ENCODE peak calls at places on chromosomes 7 and 10, in five cellular contexts. W is Panc1, H is body of pancreas, L is sigmoid colon, N is colonic mucosa. X is an unnamed sample.

GRCh38 chr10:43922335-43923280 is 273.9 kb upstream of the ZNF32 start:
- DNase-seq in W (no peak), L (no peak), N (no peak), H (no peak), X (no peak)

GRCh38 chr10:48627984-48628609 is 23.2 kb upstream of the ARHGAP22 start:
- DNase-seq in L (no peak), N (no peak), H (no peak), W (no peak), X (peak; percentile 83)

GRCh38 chr7:44981035-44981706 is 2.4 kb upstream of the MYO1G start:
- DNase-seq in W (no peak), N (no peak), H (no peak), L (no peak), X (no peak)

GRCh38 chr10:121879476-121879875 is 48.4 kb downstream of the ATE1 start:
- DNase-seq in L (no peak), N (no peak), W (no peak), H (no peak), X (no peak)

GRCh38 chr10:132788831-132789219 is 2.9 kb upstream of the NKX6-2 start:
- DNase-seq in L (no peak), W (no peak), H (no peak), N (no peak), X (no peak)

GRCh38 chr10:58704226-58705200 is 191.8 kb downstream of the BICC1 start:
- DNase-seq in H (no peak), L (no peak), N (no peak), W (no peak), X (no peak)

GRCh38 chr7:73487486-73487885 is 34.6 kb downstream of the BAZ1B start:
- DNase-seq in L (no peak), W (no peak), H (no peak), N (no peak), X (no peak)

GRCh38 chr7:130841416-130841815 is 107.4 kb upstream of the KLF14 start:
- DNase-seq in L (no peak), H (no peak), N (no peak), W (no peak), X (no peak)

GRCh38 chr7:29319719-29320521 is 125.3 kb downstream of the CHN2 start:
- DNase-seq in N (no peak), W (no peak), H (no peak), L (no peak), X (peak; percentile 19)

GRCh38 chr7:104838537-104839299 is 175.3 kb upstream of the KMT2E start:
- DNase-seq in H (no peak), W (no peak), L (no peak), N (no peak), X (no peak)

GRCh38 chr10:50846753-50847152 is 38.7 kb downstream of the A1CF start:
- DNase-seq in H (no peak), L (no peak), N (no peak), W (no peak), X (no peak)

GRCh38 chr10:101775273-101776131 is at the start of gene FGF8:
- DNase-seq in N (no peak), H (no peak), W (no peak), L (peak; percentile 59), X (no peak)

GRCh38 chr10:82683989-82684388 is 809.0 kb downstream of the NRG3 start:
- DNase-seq in N (no peak), L (no peak), W (no peak), H (no peak), X (no peak)

GRCh38 chr7:42235734-42236133 is 1.3 kb downstream of the GLI3 start:
- DNase-seq in N (no peak), L (peak; percentile 74), W (no peak), H (no peak), X (no peak)

GRCh38 chr10:95758351-95759025 is 2.5 kb downstream of the ENTPD1 start:
- DNase-seq in N (no peak), W (no peak), L (no peak), H (no peak), X (no peak)

GRCh38 chr7:54345746-54346145 is 196.4 kb upstream of the VSTM2A start:
- DNase-seq in N (no peak), W (no peak), H (no peak), L (no peak), X (no peak)

GRCh38 chr10:44006826-44007225 is 358.1 kb upstream of the ZNF32 start:
- DNase-seq in H (no peak), L (no peak), N (no peak), W (no peak), X (no peak)

GRCh38 chr7:132348341-132348740 is 227.9 kb downstream of the PLXNA4 start:
- DNase-seq in N (no peak), W (no peak), H (no peak), L (no peak), X (no peak)

GRCh38 chr7:70474639-70475234 is 657.2 kb upstream of the GALNT17 start:
- DNase-seq in N (no peak), H (peak; percentile 43), L (no peak), W (no peak), X (no peak)

GRCh38 chr7:70480913-70481579 is 650.9 kb upstream of the GALNT17 start:
- DNase-seq in L (no peak), W (no peak), N (no peak), H (no peak), X (no peak)

GRCh38 chr7:70477051-70478010 is 654.6 kb upstream of the GALNT17 start:
- DNase-seq in H (peak; percentile 36), N (no peak), W (no peak), L (no peak), X (no peak)

GRCh38 chr7:70481717-70482116 is 650.2 kb upstream of the GALNT17 start:
- DNase-seq in L (no peak), H (no peak), W (no peak), N (no peak), X (no peak)

GRCh38 chr7:70479153-70480021 is 652.6 kb upstream of the GALNT17 start:
- DNase-seq in W (no peak), N (no peak), H (no peak), L (no peak), X (no peak)
- TF ChIP-seq CTCF in W (no peak), N (no peak), H (no peak), L (no peak), X (no peak)

GRCh38 chr7:668139-668871 is 58.2 kb upstream of the DNAAF5 start:
- DNase-seq in W (no peak), N (no peak), L (peak; percentile 89), H (no peak), X (peak; percentile 24)
- H3K4me3 ChIP-seq in W (no peak overlapping the region), N (no peak overlapping the region), L (no peak overlapping the region), H (no peak overlapping the region), X (no peak overlapping the region)

DNA sequence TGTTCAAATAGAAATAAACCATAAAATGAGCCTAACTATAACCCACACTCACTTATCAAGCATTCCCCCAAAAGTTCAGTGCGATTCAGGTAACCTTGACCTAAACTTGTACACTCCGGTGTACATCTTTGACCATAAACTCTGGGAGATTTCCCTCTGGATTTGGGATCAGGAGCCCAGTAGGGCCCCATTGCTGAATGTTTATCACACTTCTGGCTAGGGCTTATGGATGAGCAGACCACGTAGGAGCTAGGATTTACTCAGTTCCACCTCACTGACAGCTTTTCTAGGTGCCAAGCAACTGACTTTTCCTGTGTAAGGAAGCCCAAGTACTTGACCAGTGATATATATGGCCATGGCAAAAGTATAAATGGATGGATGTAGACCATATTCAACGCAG is 113.7 kb downstream of the SVOPL start:
- DNase-seq in N (no peak), W (no peak), H (no peak), L (no peak), X (no peak)
- TF ChIP-seq CTCF in N (no peak), W (no peak), H (no peak), L (no peak), X (no peak)

GRCh38 chr7:101352920-101353308 is 9.8 kb upstream of the COL26A1 start:
- DNase-seq in L (no peak), H (no peak), N (no peak), W (no peak), X (no peak)
- H3K4me3 ChIP-seq in L (no peak overlapping the region), H (no peak overlapping the region), N (no peak overlapping the region), W (no peak overlapping the region), X (no peak overlapping the region)

DNA sequence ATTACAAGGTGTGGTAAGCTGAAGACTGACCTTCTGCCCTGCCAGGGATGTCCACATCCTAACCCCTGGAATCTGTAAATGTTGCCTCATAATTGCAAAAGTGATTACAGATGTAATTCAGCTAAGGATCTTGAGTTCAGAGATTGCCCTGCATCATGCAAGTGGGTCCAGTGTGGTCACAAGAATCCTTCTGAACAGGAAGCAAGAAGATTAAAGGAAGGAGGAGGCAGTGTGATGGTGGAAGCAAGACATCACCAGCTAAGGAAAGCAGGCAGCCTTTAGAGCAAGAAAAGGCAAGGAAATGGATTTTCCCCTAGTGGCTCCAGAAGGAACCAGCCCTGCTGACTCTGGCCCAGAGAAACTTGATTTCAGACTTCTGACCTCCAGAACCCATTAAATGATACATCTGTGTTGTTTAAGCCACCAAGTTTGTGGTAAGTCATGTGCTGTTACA is 78.1 kb downstream of the USP6NL start:
- DNase-seq in N (no peak), L (no peak), W (no peak), H (no peak), X (peak; percentile 36)
- TF ChIP-seq CTCF in N (peak; percentile 24), L (no peak), W (peak; percentile 36), H (no peak), X (peak; percentile 40)

DNA sequence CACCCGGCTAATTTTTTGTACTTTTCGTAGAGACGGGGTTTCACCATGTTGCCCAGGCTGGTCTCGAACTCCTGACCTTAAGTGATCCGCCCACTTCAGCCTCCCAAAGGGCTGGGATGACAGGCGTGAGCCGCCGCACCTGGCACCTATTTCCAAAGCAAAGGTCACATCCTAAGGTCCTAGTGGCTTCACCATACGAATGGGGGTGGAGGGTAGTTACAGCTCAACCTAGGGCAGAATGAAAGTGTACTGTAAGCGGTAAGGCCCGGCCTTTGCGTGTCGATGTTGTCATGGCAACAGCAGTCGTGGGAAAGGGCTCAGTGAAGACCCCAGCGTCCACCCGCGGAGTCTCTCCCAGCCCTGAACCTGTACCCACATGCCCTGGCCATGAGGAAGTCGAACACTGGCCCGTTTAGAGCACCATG is 1.6 kb upstream of the COX19 start:
- DNase-seq in W (no peak), N (peak; percentile 52), H (no peak), L (no peak), X (no peak)
- H3K4me3 ChIP-seq in W (no peak overlapping the region), N (no peak overlapping the region), H (no peak overlapping the region), L (no peak overlapping the region), X (no peak overlapping the region)